ENCODE peak calls at places on chromosomes 12 and 14, in eight cellular contexts. Q is lower lobe of right lung, O is cardiac fibroblast, X is fibroblast of pulmonary artery, R is ovary, N is WTC11, F is MCF 10A, D is AG09309. Z is an unnamed sample.

GRCh38 chr12:13187399-13187798 is 9.1 kb upstream of the EMP1 start:
- DNase-seq in X (no peak), F (peak), R (no peak), Q (no peak), N (no peak), D (no peak), O (no peak), Z (no peak)

GRCh38 chr14:61621444-61621843 is 73.9 kb upstream of the HIF1A start:
- DNase-seq in R (no peak), Q (no peak), N (no peak), D (no peak), F (no peak), O (no peak), X (no peak), Z (no peak)

GRCh38 chr14:55115861-55116245 is 13.2 kb upstream of the LGALS3 start:
- DNase-seq in R (no peak), N (no peak), X (no peak), O (no peak), F (no peak), D (no peak), Q (no peak), Z (no peak)

GRCh38 chr12:89390802-89391673 is 38.7 kb upstream of the DUSP6 start:
- DNase-seq in F (peak), N (no peak), Q (no peak), X (peak), R (no peak), D (peak), O (peak), Z (no peak)

GRCh38 chr14:77043984-77044485 is 15.5 kb upstream of the IRF2BPL start:
- DNase-seq in N (no peak), R (no peak), O (no peak), D (no peak), X (no peak), Q (no peak), F (no peak), Z (no peak)

GRCh38 chr14:32087173-32087861 is 10.2 kb downstream of the ARHGAP5 start:
- DNase-seq in D (no peak), X (peak), O (no peak), F (peak), N (no peak), R (no peak), Q (no peak), Z (no peak)

GRCh38 chr12:3361156-3361555 is 129.8 kb upstream of the PRMT8 start:
- DNase-seq in D (no peak), O (no peak), F (no peak), Q (no peak), N (no peak), R (no peak), X (no peak), Z (no peak)

GRCh38 chr12:109716092-109716479 is 2.5 kb downstream of the FAM222A start:
- DNase-seq in N (no peak), D (no peak), X (no peak), R (peak), O (no peak), Q (no peak), F (no peak), Z (no peak)

GRCh38 chr12:6345319-6346071 is 3.6 kb upstream of the TNFRSF1A start:
- DNase-seq in O (peak), N (no peak), D (peak), X (peak), F (peak), R (peak), Q (no peak), Z (no peak)

GRCh38 chr12:64240781-64241180 is 18.7 kb upstream of the KICS2 start:
- DNase-seq in R (no peak), N (no peak), X (no peak), Q (no peak), O (no peak), F (no peak), D (peak), Z (no peak)

GRCh38 chr12:58920102-58920955 is at the start of gene LRIG3:
- DNase-seq in D (peak), R (peak), N (peak), Q (peak), O (peak), F (peak), X (peak), Z (no peak)

GRCh38 chr14:23354990-23355389 is 2.3 kb upstream of the SLC22A17 start:
- DNase-seq in N (no peak), O (no peak), X (no peak), Q (no peak), D (no peak), F (no peak), R (no peak), Z (no peak)

GRCh38 chr12:32702470-32702869 is 23.4 kb downstream of the DNM1L start:
- DNase-seq in R (no peak), D (peak), O (no peak), Q (no peak), X (no peak), F (no peak), N (no peak), Z (no peak)

GRCh38 chr14:65808390-65808789 is 395.9 kb downstream of the FUT8 start:
- DNase-seq in Q (no peak), F (no peak), D (no peak), N (no peak), R (no peak), O (no peak), X (no peak), Z (no peak)

GRCh38 chr14:43165651-43166050 is 1341.4 kb downstream of the FSCB start:
- DNase-seq in Q (no peak), F (peak), N (no peak), D (no peak), R (no peak), X (peak), O (peak), Z (no peak)

GRCh38 chr14:76759589-76759988 is 1.7 kb upstream of the VASH1 start:
- DNase-seq in R (no peak), X (no peak), F (no peak), O (no peak), N (peak), D (no peak), Q (no peak), Z (no peak)

GRCh38 chr14:100790785-100791667 is 34.9 kb upstream of the MEG3 start:
- DNase-seq in D (no peak), N (no peak), F (no peak), Q (no peak), X (peak), R (no peak), O (peak), Z (no peak)

GRCh38 chr14:85856430-85856829 is 326.5 kb downstream of the FLRT2 start:
- DNase-seq in R (no peak), O (no peak), D (no peak), F (no peak), X (no peak), Q (no peak), N (no peak), Z (no peak)

GRCh38 chr14:105201928-105202513 is 20.9 kb upstream of the NUDT14 start:
- DNase-seq in F (no peak), O (no peak), D (no peak), X (no peak), R (no peak), Q (no peak), N (no peak), Z (no peak)

GRCh38 chr12:15049456-15050153 is 76.8 kb downstream of the PDE6H start:
- DNase-seq in O (no peak), Q (no peak), N (no peak), R (no peak), X (no peak), D (no peak), F (no peak), Z (no peak)

GRCh38 chr12:76883826-76884225 is 5.0 kb upstream of the CSRP2 start:
- DNase-seq in O (peak), D (no peak), X (peak), Q (no peak), N (no peak), R (no peak), F (peak), Z (no peak)

GRCh38 chr12:85733984-85734383 is 102.2 kb downstream of the RASSF9 start:
- DNase-seq in F (no peak), O (peak), D (no peak), R (no peak), Q (no peak), X (peak), N (no peak), Z (no peak)

GRCh38 chr12:103326190-103326589 is 169.6 kb downstream of the C12orf42 start:
- DNase-seq in X (no peak), R (no peak), D (no peak), F (peak), O (no peak), N (peak), Q (no peak), Z (no peak)

GRCh38 chr12:120903382-120903817 is 758 bp downstream of the SPPL3 start:
- DNase-seq in F (peak), D (no peak), Q (peak), N (peak), R (peak), X (peak), O (peak), Z (no peak)

GRCh38 chr14:89288114-89288513 is 128.9 kb downstream of the FOXN3 start:
- DNase-seq in X (no peak), F (no peak), D (no peak), O (no peak), R (no peak), Q (no peak), N (no peak), Z (no peak)

GRCh38 chr14:96158735-96159134 is 45.9 kb upstream of the BDKRB2 start:
- DNase-seq in F (no peak), R (no peak), N (no peak), O (no peak), D (no peak), X (no peak), Q (no peak), Z (no peak)

GRCh38 chr14:54813081-54813480 is 89.5 kb downstream of the GCH1 start:
- DNase-seq in N (no peak), X (no peak), D (no peak), O (no peak), R (no peak), Q (no peak), F (peak), Z (no peak)

GRCh38 chr12:89567691-89568239 is 41.9 kb upstream of the POC1B start:
- DNase-seq in D (no peak), F (peak), N (no peak), R (no peak), Q (no peak), O (no peak), X (no peak), Z (no peak)

GRCh38 chr14:42523656-42524055 is 917.0 kb downstream of the LRFN5 start:
- DNase-seq in N (no peak), R (no peak), Q (no peak), O (no peak), X (no peak), F (peak), D (no peak), Z (no peak)

GRCh38 chr12:66115083-66115600 is 15.4 kb downstream of the LLPH start:
- DNase-seq in R (no peak), D (no peak), F (no peak), O (no peak), X (no peak), Q (no peak), N (no peak), Z (no peak)

GRCh38 chr14:59126714-59127436 is 61.6 kb upstream of the DAAM1 start:
- DNase-seq in O (peak), Q (no peak), F (peak), X (peak), D (no peak), N (no peak), R (no peak), Z (peak)

GRCh38 chr14:59120931-59121330 is 67.5 kb upstream of the DAAM1 start:
- DNase-seq in D (no peak), F (no peak), R (no peak), X (no peak), N (no peak), Q (no peak), O (no peak), Z (no peak)

GRCh38 chr14:59123526-59123925 is 64.9 kb upstream of the DAAM1 start:
- DNase-seq in O (peak), N (no peak), F (peak), R (no peak), X (peak), D (no peak), Q (no peak), Z (no peak)

GRCh38 chr14:59125156-59125555 is 63.3 kb upstream of the DAAM1 start:
- DNase-seq in N (no peak), F (no peak), Q (no peak), R (no peak), O (no peak), D (no peak), X (no peak), Z (no peak)

DNA sequence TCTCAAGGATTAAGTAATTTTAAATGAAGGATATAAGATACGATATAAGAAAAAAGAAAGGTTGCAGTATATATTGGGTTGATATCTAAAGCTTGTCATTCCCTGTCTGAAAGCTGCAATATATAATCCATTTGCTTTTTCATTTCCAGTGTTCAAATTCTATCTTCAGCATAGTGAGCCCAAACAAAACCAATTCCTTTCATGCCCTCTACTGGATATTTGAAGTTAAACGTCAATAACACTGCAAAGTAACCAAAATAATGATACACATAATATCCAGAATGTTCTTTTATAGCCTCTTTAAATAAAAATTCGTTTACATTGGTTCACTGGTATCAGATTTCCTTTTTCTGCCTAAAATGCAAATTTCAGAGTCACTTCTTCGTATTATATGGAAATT is 64.5 kb upstream of the DAAM1 start:
- DNase-seq in F (peak), D (no peak), X (peak), O (peak), R (no peak), Q (no peak), N (no peak), Z (no peak)
- TF ChIP-seq CTCF in F (peak), D (peak), X (peak), O (peak), R (no peak), Q (no peak), N (no peak), Z (peak)

GRCh38 chr12:116929885-116930284 is 19.1 kb downstream of the FBXW8 start:
- DNase-seq in N (no peak), X (no peak), D (no peak), Q (no peak), R (no peak), F (no peak), O (no peak), Z (no peak)

GRCh38 chr12:116924558-116925453 is 14.1 kb downstream of the FBXW8 start:
- DNase-seq in D (no peak), R (no peak), Q (no peak), F (peak), O (peak), X (peak), N (no peak), Z (peak)

GRCh38 chr12:116928504-116928903 is 17.8 kb downstream of the FBXW8 start:
- DNase-seq in O (no peak), D (no peak), R (no peak), X (no peak), N (no peak), Q (no peak), F (no peak), Z (no peak)

GRCh38 chr12:116926283-116927243 is 15.8 kb downstream of the FBXW8 start:
- DNase-seq in N (no peak), X (no peak), F (no peak), D (no peak), Q (no peak), R (no peak), O (no peak), Z (no peak)

GRCh38 chr12:116927244-116927940 is 16.6 kb downstream of the FBXW8 start:
- DNase-seq in R (no peak), O (no peak), N (no peak), X (no peak), D (no peak), Q (no peak), F (no peak), Z (no peak)
- TF ChIP-seq CTCF in R (no peak), O (no peak), N (no peak), X (no peak), D (no peak), Q (no peak), F (no peak), Z (no peak)

GRCh38 chr12:124740691-124741137 is 123.0 kb downstream of the SCARB1 start:
- DNase-seq in O (peak), Q (no peak), R (no peak), N (no peak), F (peak), D (no peak), X (peak), Z (no peak)
- TF ChIP-seq CTCF in O (no peak), Q (no peak), R (no peak), N (no peak), F (peak), D (no peak), X (no peak), Z (no peak)

DNA sequence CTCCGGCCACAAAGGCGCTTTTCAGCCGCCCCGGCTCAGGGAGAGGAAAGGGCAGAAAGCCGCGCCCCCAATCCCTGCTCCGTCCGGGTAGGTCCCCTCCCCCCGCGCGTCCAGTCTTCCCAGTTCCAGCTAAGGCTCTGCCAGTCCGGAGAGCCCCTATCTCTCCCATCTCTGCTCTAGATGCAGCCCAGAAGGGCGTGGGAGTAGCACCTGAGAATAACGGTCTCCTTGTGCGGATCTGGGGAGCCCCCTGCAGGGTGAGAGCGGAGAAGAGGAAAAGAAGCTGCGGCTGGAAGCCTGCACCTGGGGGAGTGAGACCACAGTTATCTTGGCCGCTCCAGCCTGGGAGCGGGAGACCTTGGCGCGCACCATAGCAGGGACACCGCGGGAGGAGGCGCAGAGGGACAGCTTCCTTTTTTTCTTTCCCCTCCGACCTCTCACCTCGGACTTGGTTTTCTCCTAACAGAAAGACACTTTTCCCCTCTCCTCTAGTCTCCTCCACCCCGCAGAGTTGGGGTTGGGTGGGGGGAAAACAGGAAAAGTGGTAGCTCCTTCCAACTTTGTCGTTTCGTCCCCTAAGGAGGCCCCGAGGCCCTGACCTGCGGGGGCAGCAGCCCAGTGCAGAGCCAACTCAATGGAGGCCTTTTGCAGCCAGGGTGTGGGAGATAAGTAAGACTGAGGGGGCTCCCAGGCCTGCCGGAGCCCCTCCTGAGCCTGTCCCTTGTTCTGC is 2.4 kb downstream of the DHH start:
- DNase-seq in N (peak), Q (no peak), F (peak), D (no peak), O (peak), X (peak), R (no peak), Z (no peak)
- TF ChIP-seq CTCF in N (no peak), Q (peak), F (peak), D (peak), O (peak), X (peak), R (no peak), Z (peak)

GRCh38 chr14:34872822-34873590 is 2.2 kb downstream of the BAZ1A start:
- DNase-seq in Q (no peak), O (peak), F (peak), X (peak), R (peak), D (no peak), N (no peak), Z (no peak)

GRCh38 chr14:34874386-34875030 is 652 bp downstream of the BAZ1A start:
- DNase-seq in N (peak), Q (peak), F (peak), X (peak), O (peak), D (no peak), R (peak), Z (no peak)

GRCh38 chr14:34873591-34874385 is 1.4 kb downstream of the BAZ1A start:
- DNase-seq in F (peak), R (peak), D (no peak), Q (peak), O (peak), X (peak), N (peak), Z (peak)

DNA sequence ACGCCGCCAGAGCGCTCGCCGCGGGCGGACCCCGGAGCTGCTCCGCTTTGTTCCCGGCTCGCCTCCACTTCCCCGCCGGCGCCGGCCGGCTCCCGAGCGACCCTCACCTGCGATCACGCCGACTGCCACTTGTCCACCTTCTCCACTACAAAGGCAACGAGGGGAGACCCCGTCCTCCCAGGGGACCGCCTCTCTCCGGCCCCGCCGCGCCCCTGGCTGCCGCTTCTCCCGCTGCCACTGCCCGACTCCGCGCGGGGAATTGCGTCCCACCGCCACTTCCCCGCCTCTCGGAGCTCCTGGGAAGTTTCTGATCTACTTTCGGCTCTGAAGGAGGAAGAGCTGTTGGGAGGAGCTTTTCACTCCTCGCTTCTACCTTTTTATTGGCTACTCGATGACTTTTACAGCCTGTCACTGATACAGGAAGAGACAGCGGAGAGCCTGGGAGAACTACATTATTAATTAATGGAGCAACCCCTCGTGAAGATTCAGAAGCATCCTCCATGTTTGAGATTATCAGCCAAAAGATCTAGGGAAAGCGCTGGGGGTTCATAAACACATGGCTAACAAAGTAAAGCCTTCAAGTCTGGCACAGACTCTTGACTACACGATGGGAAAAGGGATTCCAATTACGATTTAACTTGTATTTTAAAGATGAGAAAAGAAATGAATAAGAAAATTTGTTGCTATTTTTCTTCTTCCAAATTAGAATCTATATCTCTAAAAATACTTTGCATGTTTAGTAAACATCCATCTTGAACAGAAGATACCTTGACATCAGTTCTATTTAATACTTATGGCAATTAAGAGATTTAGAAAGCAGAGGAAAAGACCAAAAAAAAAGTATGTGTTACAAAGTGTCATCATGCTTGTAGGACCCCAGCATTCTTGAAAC is at the start of gene BAZ1A:
- DNase-seq in Q (peak), D (peak), F (peak), N (no peak), O (peak), X (peak), R (peak), Z (peak)
- TF ChIP-seq CTCF in Q (no peak), D (peak), F (no peak), N (no peak), O (no peak), X (peak), R (peak), Z (no peak)

GRCh38 chr12:112536367-112536730 is 117.6 kb downstream of the PTPN11 start:
- DNase-seq in R (no peak), O (no peak), X (no peak), Q (no peak), F (no peak), D (no peak), N (no peak), Z (no peak)
- TF ChIP-seq CTCF in R (no peak), O (no peak), X (no peak), Q (no peak), F (no peak), D (no peak), N (no peak), Z (no peak)

GRCh38 chr12:53602176-53602942 is 23.8 kb downstream of the ATF7 start:
- DNase-seq in N (no peak), X (no peak), D (no peak), R (no peak), F (no peak), O (no peak), Q (no peak), Z (no peak)

GRCh38 chr12:53601296-53601847 is 24.8 kb downstream of the ATF7 start:
- DNase-seq in R (peak), X (no peak), F (no peak), D (no peak), O (no peak), Q (no peak), N (no peak), Z (no peak)

GRCh38 chr12:53596920-53597363 is 29.2 kb downstream of the ATF7 start:
- DNase-seq in Q (no peak), N (no peak), D (peak), R (no peak), F (no peak), X (peak), O (peak), Z (peak)

GRCh38 chr12:53600490-53601295 is 25.5 kb downstream of the ATF7 start:
- DNase-seq in Q (no peak), N (no peak), D (no peak), R (no peak), F (no peak), O (no peak), X (no peak), Z (no peak)

GRCh38 chr12:53599579-53599978 is 26.6 kb downstream of the ATF7 start:
- DNase-seq in D (no peak), X (no peak), N (no peak), R (no peak), O (peak), Q (no peak), F (no peak), Z (no peak)
- TF ChIP-seq CTCF in D (no peak), X (no peak), N (no peak), R (no peak), O (no peak), Q (no peak), F (peak), Z (no peak)

Z was measured in HFF-Myc.